ENCODE peak calls at places on chromosomes 5 and 9, in ten cellular contexts. X, D, S, P, V, N, O, B, U and A are unnamed samples.

GRCh38 chr5:154309361-154309725 is 118.8 kb downstream of the GALNT10 start:
- DNase-seq in X (no peak), D (no peak), S (no peak), P (no peak), V (no peak), N (no peak), O (no peak), B (no peak), U (no peak), A (no peak)

GRCh38 chr5:139439013-139439903 is at the start of gene DNAJC18:
- DNase-seq in X (peak), D (peak), S (peak), P (peak), V (peak), N (peak), O (peak), B (peak), U (peak), A (peak)

GRCh38 chr5:171122372-171122771 is 186.7 kb upstream of the TLX3 start:
- DNase-seq in X (peak), D (no peak), S (no peak), P (no peak), V (no peak), N (no peak), O (no peak), B (no peak), U (no peak), A (no peak)

GRCh38 chr5:75322066-75322465 is 15.0 kb upstream of the HMGCR start:
- DNase-seq in X (no peak), D (no peak), S (no peak), P (no peak), V (no peak), N (no peak), O (no peak), B (no peak), U (no peak), A (no peak)

GRCh38 chr5:176611435-176611834 is 1.5 kb upstream of the GPRIN1 start:
- DNase-seq in X (peak), D (no peak), S (peak), P (peak), V (peak), N (peak), O (peak), B (no peak), U (no peak), A (no peak)

GRCh38 chr9:81849631-81850259 is 78.5 kb upstream of the SPATA31D4 start:
- DNase-seq in X (peak), D (no peak), S (no peak), P (no peak), V (no peak), N (no peak), O (peak), B (no peak), U (no peak), A (no peak)

GRCh38 chr9:13070612-13071595 is 208.6 kb downstream of the MPDZ start:
- DNase-seq in X (no peak), D (no peak), S (no peak), P (no peak), V (no peak), N (no peak), O (no peak), B (no peak), U (no peak), A (no peak)

GRCh38 chr5:179154991-179155955 is 95.1 kb downstream of the ZNF354C start:
- DNase-seq in X (no peak), D (no peak), S (no peak), P (no peak), V (no peak), N (no peak), O (no peak), B (peak), U (peak), A (no peak)

GRCh38 chr9:137878146-137878941 is 762 bp downstream of the CACNA1B start:
- DNase-seq in X (no peak), D (no peak), S (no peak), P (peak), V (no peak), N (peak), O (peak), B (peak), U (no peak), A (peak)

GRCh38 chr5:64690104-64690416 is 243 bp upstream of the SHISAL2B start:
- DNase-seq in X (no peak), D (no peak), S (no peak), P (no peak), V (no peak), N (peak), O (no peak), B (no peak), U (no peak), A (no peak)

GRCh38 chr5:6029811-6030271 is 348.5 kb downstream of the MED10 start:
- DNase-seq in X (no peak), D (peak), S (peak), P (no peak), V (no peak), N (no peak), O (no peak), B (no peak), U (no peak), A (no peak)

GRCh38 chr5:6804766-6805165 is 91.5 kb downstream of the TENT4A start:
- DNase-seq in X (no peak), D (no peak), S (no peak), P (no peak), V (no peak), N (no peak), O (no peak), B (no peak), U (no peak), A (no peak)

GRCh38 chr9:126166291-126166690 is 160.3 kb upstream of the MVB12B start:
- DNase-seq in X (no peak), D (no peak), S (no peak), P (no peak), V (no peak), N (no peak), O (no peak), B (no peak), U (no peak), A (no peak)

GRCh38 chr9:72363226-72363625 is 1.8 kb downstream of the ZFAND5 start:
- DNase-seq in X (no peak), D (no peak), S (no peak), P (no peak), V (no peak), N (no peak), O (peak), B (no peak), U (no peak), A (no peak)

GRCh38 chr5:53779541-53779981 is 219.1 kb downstream of the NDUFS4 start:
- DNase-seq in X (no peak), D (no peak), S (peak), P (no peak), V (no peak), N (no peak), O (peak), B (no peak), U (no peak), A (no peak)

GRCh38 chr5:61919920-61920319 is 386.1 kb upstream of the KIF2A start:
- DNase-seq in X (peak), D (no peak), S (no peak), P (no peak), V (no peak), N (no peak), O (peak), B (no peak), U (no peak), A (no peak)

GRCh38 chr5:6143523-6143922 is 234.8 kb downstream of the MED10 start:
- DNase-seq in X (no peak), D (no peak), S (no peak), P (no peak), V (no peak), N (no peak), O (no peak), B (no peak), U (no peak), A (no peak)

GRCh38 chr5:124697912-124698690 is 48.3 kb downstream of the ZNF608 start:
- DNase-seq in X (no peak), D (no peak), S (no peak), P (no peak), V (no peak), N (no peak), O (no peak), B (no peak), U (no peak), A (no peak)

GRCh38 chr9:131927092-131927491 is 152.6 kb downstream of the MED27 start:
- DNase-seq in X (no peak), D (no peak), S (no peak), P (no peak), V (no peak), N (no peak), O (no peak), B (no peak), U (no peak), A (no peak)

GRCh38 chr5:142743677-142744441 is 26.3 kb upstream of the ARHGAP26 start:
- DNase-seq in X (no peak), D (no peak), S (no peak), P (no peak), V (no peak), N (no peak), O (peak), B (no peak), U (no peak), A (no peak)

GRCh38 chr9:15253786-15254185 is 53.2 kb downstream of the TTC39B start:
- DNase-seq in X (no peak), D (no peak), S (no peak), P (no peak), V (no peak), N (no peak), O (no peak), B (no peak), U (no peak), A (no peak)

GRCh38 chr9:18611946-18612345 is 138.0 kb downstream of the ADAMTSL1 start:
- DNase-seq in X (no peak), D (no peak), S (no peak), P (no peak), V (no peak), N (no peak), O (no peak), B (no peak), U (no peak), A (no peak)

GRCh38 chr9:22157271-22157670 is 148.2 kb upstream of the CDKN2B start:
- DNase-seq in X (no peak), D (no peak), S (no peak), P (no peak), V (no peak), N (no peak), O (no peak), B (no peak), U (no peak), A (no peak)
- TF ChIP-seq CTCF in X (no peak), D (no peak), S (no peak), P (no peak), V (no peak), N (no peak), O (no peak), B (no peak), U (no peak), A (no peak)

DNA sequence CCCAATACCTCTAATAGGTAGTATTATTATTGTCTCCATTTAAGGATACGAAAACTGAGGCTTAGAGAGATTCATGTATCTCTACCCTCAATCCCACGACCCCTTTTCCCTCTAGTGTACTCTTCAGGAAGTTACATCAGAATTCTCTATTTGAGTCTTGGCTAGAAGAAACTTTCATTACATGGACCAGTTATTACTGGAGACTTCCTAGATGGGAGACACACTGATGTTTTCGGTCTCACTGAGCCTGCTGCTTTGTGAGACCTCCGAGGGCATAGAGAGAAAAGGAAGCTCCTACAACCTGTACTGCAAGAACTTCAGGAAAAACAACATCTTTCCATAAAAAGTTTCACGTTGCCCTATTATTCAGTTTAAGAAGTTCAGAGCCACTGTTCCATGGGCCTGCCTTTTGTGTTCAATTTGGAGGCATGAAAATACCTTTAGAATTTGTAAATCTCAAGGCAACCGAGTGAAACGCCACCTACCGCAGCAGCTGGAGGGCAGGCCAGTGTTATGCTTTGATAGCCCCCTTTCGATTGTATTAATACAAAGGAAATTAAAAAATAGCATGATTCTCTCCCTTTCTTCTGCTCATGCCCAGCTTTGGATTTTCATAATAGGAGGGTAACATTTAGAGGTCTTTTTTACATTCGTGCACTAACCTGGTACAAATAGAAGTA is 223.3 kb downstream of the EBF1 start:
- DNase-seq in X (no peak), D (no peak), S (peak), P (no peak), V (no peak), N (no peak), O (no peak), B (no peak), U (no peak), A (no peak)
- TF ChIP-seq CTCF in X (no peak), D (peak), S (peak), P (no peak), V (no peak), N (no peak), O (no peak), B (no peak), U (no peak), A (no peak)

DNA sequence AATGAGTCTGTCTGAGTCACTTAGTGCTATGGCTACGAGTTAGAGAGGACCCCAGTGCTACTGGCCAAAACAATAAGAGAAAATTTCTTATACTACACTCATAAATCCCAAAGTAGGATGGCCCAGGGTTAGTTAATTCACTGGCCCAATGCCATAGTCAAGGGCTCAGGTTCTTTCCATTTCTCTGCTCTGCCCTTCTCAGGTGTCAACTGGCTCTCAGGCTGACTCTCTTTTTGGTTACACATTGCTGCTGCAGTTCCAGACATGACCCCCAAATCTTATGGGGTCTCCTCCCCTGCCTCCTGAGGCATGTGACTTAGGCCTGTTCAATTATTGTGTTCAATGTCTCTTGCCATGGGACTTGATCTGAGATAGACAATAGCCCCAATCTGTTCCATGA is 70.4 kb downstream of the ARHGEF37 start:
- DNase-seq in X (no peak), D (no peak), S (no peak), P (no peak), V (no peak), N (no peak), O (no peak), B (no peak), U (no peak), A (no peak)
- TF ChIP-seq CTCF in X (no peak), D (no peak), S (no peak), P (no peak), V (no peak), N (no peak), O (no peak), B (no peak), U (no peak), A (no peak)

DNA sequence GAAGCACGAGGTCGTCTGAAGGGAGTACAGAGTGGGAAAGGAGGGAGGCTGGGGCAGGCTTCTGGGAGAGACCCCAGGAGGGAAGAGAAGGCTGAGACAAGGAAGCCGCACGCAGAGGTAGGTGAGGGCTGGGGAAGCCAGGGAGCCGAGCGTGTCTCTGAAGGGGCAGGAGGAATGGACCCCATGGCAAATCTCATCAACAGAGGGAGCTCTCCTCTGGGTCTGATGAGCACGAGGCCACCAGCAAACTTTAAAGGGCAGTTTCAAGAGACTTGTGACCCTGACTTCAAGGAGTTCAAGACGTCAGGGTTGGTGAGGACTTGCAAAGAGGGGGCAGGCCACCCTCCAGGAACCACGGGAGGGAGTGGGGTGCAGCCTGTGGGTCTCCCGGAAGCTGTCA is 326.2 kb upstream of the IRX2 start:
- DNase-seq in X (no peak), D (no peak), S (no peak), P (no peak), V (no peak), N (no peak), O (no peak), B (no peak), U (no peak), A (no peak)
- TF ChIP-seq CTCF in X (no peak), D (no peak), S (no peak), P (no peak), V (no peak), N (no peak), O (no peak), B (no peak), U (no peak), A (no peak)

GRCh38 chr5:103487253-103487652 is 75.3 kb downstream of the NUDT12 start:
- DNase-seq in X (no peak), D (no peak), S (no peak), P (no peak), V (no peak), N (no peak), O (no peak), B (no peak), U (no peak), A (no peak)
- TF ChIP-seq CTCF in X (no peak), D (no peak), S (no peak), P (no peak), V (no peak), N (no peak), O (no peak), B (no peak), U (no peak), A (no peak)

DNA sequence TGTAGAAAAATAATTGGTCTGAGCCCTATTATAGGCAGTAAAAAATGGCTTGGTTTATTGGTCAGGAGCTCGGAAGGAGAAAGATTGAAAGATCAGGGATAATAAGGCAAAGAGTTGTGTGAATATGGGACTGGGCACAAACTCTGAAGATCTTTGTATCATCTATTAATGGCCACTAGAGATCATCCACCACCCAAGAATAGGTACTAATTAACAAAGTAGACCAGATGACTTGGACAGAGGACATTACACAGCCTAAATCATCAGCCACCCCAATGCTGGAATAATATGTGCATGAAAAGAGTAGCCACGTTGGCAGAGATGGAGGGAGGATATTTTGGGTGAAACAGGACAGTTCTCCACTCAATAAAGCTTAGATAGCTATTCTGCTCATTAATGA is 364.1 kb downstream of the EFNA5 start:
- DNase-seq in X (no peak), D (no peak), S (peak), P (no peak), V (no peak), N (no peak), O (no peak), B (no peak), U (no peak), A (no peak)
- TF ChIP-seq CTCF in X (no peak), D (no peak), S (no peak), P (no peak), V (no peak), N (no peak), O (peak), B (no peak), U (no peak), A (no peak)

GRCh38 chr9:615756-616155 is 225.7 kb upstream of the DMRT1 start:
- DNase-seq in X (no peak), D (no peak), S (no peak), P (no peak), V (no peak), N (no peak), O (peak), B (no peak), U (no peak), A (no peak)
- TF ChIP-seq CTCF in X (no peak), D (no peak), S (no peak), P (no peak), V (no peak), N (no peak), O (peak), B (no peak), U (no peak), A (no peak)

GRCh38 chr9:32571969-32572899 is 725 bp downstream of the NDUFB6 start:
- DNase-seq in X (peak), D (peak), S (peak), P (peak), V (peak), N (peak), O (peak), B (peak), U (no peak), A (peak)
- TF ChIP-seq CTCF in X (no peak), D (peak), S (peak), P (peak), V (peak), N (peak), O (peak), B (peak), U (peak), A (peak)